ENCODE peak calls at places on chromosomes 4 and X, in ten cellular contexts. F is uterus, W is heart right ventricle, C is cardiac muscle cell, U is OCI-LY7, L is SK-N-SH, X is psoas muscle, O is lower lobe of right lung, Y is endothelial cell of umbilical vein, G is ovary. M is an unnamed sample.

GRCh38 chrX:68631331-68631730 is 16.1 kb upstream of the STARD8 start:
- DNase-seq in F (peak; percentile 42), W (no peak), C (no peak), U (no peak), L (no peak), X (no peak), O (no peak), Y (no peak), G (peak; percentile 55), M (no peak)

GRCh38 chr4:156475322-156475721 is 496.3 kb downstream of the PDGFC start:
- DNase-seq in F (no peak), W (no peak), C (no peak), U (no peak), L (peak; percentile 21), X (no peak), O (no peak), Y (peak; percentile 69), G (no peak), M (no peak)

GRCh38 chr4:183602444-183603102 is 56.4 kb downstream of the RWDD4 start:
- DNase-seq in F (no peak), W (no peak), C (no peak), U (no peak), L (no peak), X (no peak), O (no peak), Y (peak; percentile 8), G (no peak), M (no peak)

GRCh38 chr4:24910504-24910903 is 2.3 kb downstream of the CCDC149 start:
- DNase-seq in F (no peak), W (no peak), C (no peak), U (no peak), L (no peak), X (no peak), O (no peak), Y (no peak), G (no peak), M (no peak)

GRCh38 chrX:47361538-47362511 is 8.6 kb upstream of the ZNF157 start:
- DNase-seq in F (peak; percentile 77), W (peak; percentile 85), C (peak; percentile 92), U (peak; percentile 93), L (peak; percentile 80), X (peak; percentile 77), O (peak; percentile 75), Y (peak; percentile 93), G (peak; percentile 53), M (no peak)

GRCh38 chr4:18676136-18676922 is 654.8 kb upstream of the LCORL start:
- DNase-seq in F (no peak), W (no peak), C (no peak), U (no peak), L (no peak), X (no peak), O (no peak), Y (no peak), G (no peak), M (no peak)

GRCh38 chr4:162131256-162131655 is 32.5 kb downstream of the FSTL5 start:
- DNase-seq in F (no peak), W (no peak), C (no peak), U (no peak), L (no peak), X (no peak), O (no peak), Y (peak; percentile 7), G (no peak), M (no peak)

GRCh38 chr4:112813790-112814189 is 176.8 kb downstream of the LARP7 start:
- DNase-seq in F (no peak), W (no peak), C (no peak), U (no peak), L (no peak), X (no peak), O (no peak), Y (no peak), G (no peak), M (no peak)

GRCh38 chrX:101108293-101108692 is 10.3 kb downstream of the CENPI start:
- DNase-seq in F (no peak), W (no peak), C (no peak), U (no peak), L (no peak), X (no peak), O (no peak), Y (no peak), G (no peak), M (no peak)

GRCh38 chr4:89572224-89572858 is 264.6 kb downstream of the SNCA start:
- DNase-seq in F (no peak), W (no peak), C (peak; percentile 50), U (no peak), L (no peak), X (no peak), O (no peak), Y (peak; percentile 89), G (no peak), M (no peak)

GRCh38 chr4:153127773-153128494 is 76.3 kb upstream of the TRIM2 start:
- DNase-seq in F (peak; percentile 78), W (peak; percentile 84), C (peak; percentile 91), U (peak; percentile 84), L (peak; percentile 80), X (peak; percentile 80), O (peak; percentile 87), Y (peak; percentile 86), G (peak; percentile 81), M (peak; percentile 86)

GRCh38 chr4:25477251-25477650 is 100.2 kb downstream of the ANAPC4 start:
- DNase-seq in F (no peak), W (no peak), C (no peak), U (no peak), L (no peak), X (no peak), O (no peak), Y (no peak), G (no peak), M (no peak)

GRCh38 chr4:26252349-26252748 is 68.5 kb upstream of the RBPJ start:
- DNase-seq in F (no peak), W (no peak), C (no peak), U (no peak), L (no peak), X (no peak), O (no peak), Y (no peak), G (no peak), M (no peak)

GRCh38 chrX:41200785-41201184 is 115.5 kb downstream of the USP9X start:
- DNase-seq in F (no peak), W (no peak), C (no peak), U (no peak), L (no peak), X (no peak), O (no peak), Y (no peak), G (no peak), M (no peak)

GRCh38 chr4:139144161-139144859 is 32.7 kb downstream of the ELF2 start:
- DNase-seq in F (peak; percentile 58), W (peak; percentile 34), C (peak; percentile 30), U (no peak), L (no peak), X (peak; percentile 55), O (peak; percentile 79), Y (no peak), G (peak; percentile 24), M (no peak)

GRCh38 chr4:87270825-87271224 is 50.4 kb upstream of the KLHL8 start:
- DNase-seq in F (no peak), W (no peak), C (no peak), U (no peak), L (peak; percentile 2), X (no peak), O (no peak), Y (no peak), G (no peak), M (no peak)

GRCh38 chr4:6658204-6658585 is 17.7 kb downstream of the MRFAP1 start:
- DNase-seq in F (no peak), W (no peak), C (no peak), U (no peak), L (no peak), X (no peak), O (no peak), Y (no peak), G (no peak), M (no peak)
- H3K4me3 ChIP-seq in F (peak overlapping the region; percentile 29), W (no peak overlapping the region), C (no peak overlapping the region), U (no peak overlapping the region), L (no peak overlapping the region), X (peak overlapping the region; percentile 60), O (peak overlapping the region; percentile 51), Y (no peak overlapping the region), G (peak overlapping the region; percentile 41), M (peak overlapping the region; percentile 31)

GRCh38 chrX:44058339-44058738 is 85.1 kb upstream of the NDP start:
- DNase-seq in F (no peak), W (no peak), C (no peak), U (no peak), L (no peak), X (no peak), O (no peak), Y (no peak), G (no peak), M (no peak)
- TF ChIP-seq CTCF in F (no peak), W (no peak), C (no peak), U (no peak), L (no peak), X (no peak), O (no peak), Y (no peak), G (no peak), M (no peak)

GRCh38 chr4:6989331-6989923 is 53.7 kb upstream of the TADA2B start:
- DNase-seq in F (no peak), W (no peak), C (no peak), U (no peak), L (no peak), X (no peak), O (no peak), Y (no peak), G (no peak), M (no peak)
- H3K4me1 ChIP-seq in F (peaks cover 9% of the 10 kb centered on the region), W (peaks cover 68% of the 10 kb centered on the region), C (peaks cover 24% of the 10 kb centered on the region), U (peaks cover 30% of the 10 kb centered on the region), L (peaks cover 66% of the 10 kb centered on the region), X (peaks cover 76% of the 10 kb centered on the region), O (peaks cover 72% of the 10 kb centered on the region), Y (peaks cover 45% of the 10 kb centered on the region), G (peaks cover 7% of the 10 kb centered on the region), M (peaks cover 19% of the 10 kb centered on the region)

GRCh38 chr4:188423039-188423438 is 283.8 kb downstream of the TRIML1 start:
- DNase-seq in F (no peak), W (no peak), C (no peak), U (no peak), L (no peak), X (no peak), O (no peak), Y (no peak), G (no peak), M (no peak)
- H3K4me3 ChIP-seq in F (no peak overlapping the region), W (no peak overlapping the region), C (no peak overlapping the region), U (no peak overlapping the region), L (no peak overlapping the region), X (no peak overlapping the region), O (no peak overlapping the region), Y (no peak overlapping the region), G (no peak overlapping the region), M (no peak overlapping the region)

GRCh38 chr4:64715741-64716140 is 306.5 kb upstream of the TECRL start:
- DNase-seq in F (no peak), W (no peak), C (no peak), U (no peak), L (no peak), X (no peak), O (no peak), Y (no peak), G (no peak), M (no peak)

GRCh38 chr4:64724689-64725088 is 315.4 kb upstream of the TECRL start:
- DNase-seq in F (no peak), W (no peak), C (no peak), U (no peak), L (no peak), X (no peak), O (no peak), Y (no peak), G (no peak), M (no peak)

GRCh38 chr4:64718091-64718490 is 308.8 kb upstream of the TECRL start:
- DNase-seq in F (no peak), W (no peak), C (no peak), U (no peak), L (no peak), X (no peak), O (no peak), Y (no peak), G (no peak), M (no peak)

GRCh38 chr4:64721106-64721505 is 311.9 kb upstream of the TECRL start:
- DNase-seq in F (no peak), W (no peak), C (no peak), U (no peak), L (no peak), X (no peak), O (no peak), Y (no peak), G (no peak), M (no peak)
- TF ChIP-seq CTCF in F (no peak), W (no peak), C (no peak), U (no peak), L (no peak), X (no peak), O (no peak), Y (no peak), G (no peak), M (no peak)

M was measured in pancreas.